ENCODE peak calls at places on chromosomes 12 and 14, in four cellular contexts. D, R, E and Q are unnamed samples.
A peak's percentile ranks its signal among the peaks of the same experiment; 100 is the strongest.

GRCh38 chr12:96425321-96425720 is 25.1 kb upstream of the CDK17 start:
- DNase-seq in D (no peak), E (no peak), R (no peak), Q (no peak)

GRCh38 chr14:81392976-81393643 is 7.0 kb downstream of the STON2 start:
- DNase-seq in R (no peak), E (no peak), D (no peak), Q (no peak)

GRCh38 chr12:31471061-31471460 is 119.9 kb downstream of the DENND5B start:
- DNase-seq in R (no peak), D (no peak), E (no peak), Q (no peak)

GRCh38 chr12:44240186-44240585 is 404.3 kb downstream of the TMEM117 start:
- DNase-seq in R (no peak), D (no peak), E (no peak), Q (no peak)

GRCh38 chr14:23123419-23123818 is 4.4 kb upstream of the CEBPE start:
- DNase-seq in E (peak; percentile 57), R (no peak), D (no peak), Q (no peak)

GRCh38 chr14:94036328-94037167 is 10.4 kb downstream of the OTUB2 start:
- DNase-seq in D (peak; percentile 73), E (peak; percentile 66), R (peak; percentile 64), Q (peak; percentile 62)

GRCh38 chr14:64502476-64503183 is 1.0 kb downstream of the ZBTB25 start:
- DNase-seq in D (no peak), R (no peak), E (no peak), Q (no peak)

GRCh38 chr14:24911324-24912095 is 138.4 kb downstream of the STXBP6 start:
- DNase-seq in D (no peak), E (no peak), R (no peak), Q (no peak)

GRCh38 chr12:125403843-125404242 is 338.6 kb downstream of the AACS start:
- DNase-seq in E (no peak), D (no peak), R (no peak), Q (no peak)

DNA sequence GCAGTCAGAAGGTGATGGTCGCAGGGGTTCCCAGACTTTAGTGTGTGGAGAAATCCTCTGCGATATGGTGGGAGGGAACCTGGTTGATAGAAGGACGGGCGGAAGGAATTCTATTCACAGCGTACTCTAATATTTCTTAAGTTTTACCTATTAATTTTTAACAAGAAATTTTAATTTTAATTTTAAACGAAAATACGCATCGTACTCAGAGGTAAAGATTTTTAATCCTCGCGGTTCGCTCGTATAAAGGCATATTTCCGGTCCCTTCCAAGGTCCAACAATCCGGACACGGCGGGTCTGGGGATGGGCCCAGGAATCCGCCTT is 338 bp upstream of the SLC48A1 start:
- DNase-seq in E (no peak), R (no peak), D (no peak), Q (no peak)
- H3K4me3 ChIP-seq in E (peak overlapping the region; percentile 83), R (peak overlapping the region; percentile 39), D (peak overlapping the region; percentile 81), Q (peak overlapping the region; percentile 70)

DNA sequence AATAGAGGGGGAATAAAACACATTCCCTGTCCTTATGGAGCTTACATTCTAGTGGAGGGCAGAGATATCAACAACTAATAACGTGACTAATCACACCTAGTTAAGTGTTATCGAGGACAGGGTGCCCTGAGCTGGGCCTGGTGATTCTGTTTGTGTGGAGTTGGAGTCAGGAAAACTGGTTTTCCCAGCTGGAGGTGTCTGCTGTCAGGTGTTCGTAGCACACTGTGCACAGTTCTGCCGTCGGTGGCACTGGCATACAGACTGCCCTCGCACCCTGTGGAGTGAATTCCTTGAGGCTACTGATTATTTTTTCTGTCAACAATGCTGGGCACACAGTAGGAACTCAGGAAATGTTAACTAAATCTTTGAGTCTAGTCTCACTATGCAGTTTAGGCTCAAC is 900 bp upstream of the MTERF2 start:
- DNase-seq in E (no peak), D (no peak), R (no peak), Q (no peak)
- TF ChIP-seq TCF7L2 in E (no peak), D (no peak), R (no peak), Q (no peak)

DNA sequence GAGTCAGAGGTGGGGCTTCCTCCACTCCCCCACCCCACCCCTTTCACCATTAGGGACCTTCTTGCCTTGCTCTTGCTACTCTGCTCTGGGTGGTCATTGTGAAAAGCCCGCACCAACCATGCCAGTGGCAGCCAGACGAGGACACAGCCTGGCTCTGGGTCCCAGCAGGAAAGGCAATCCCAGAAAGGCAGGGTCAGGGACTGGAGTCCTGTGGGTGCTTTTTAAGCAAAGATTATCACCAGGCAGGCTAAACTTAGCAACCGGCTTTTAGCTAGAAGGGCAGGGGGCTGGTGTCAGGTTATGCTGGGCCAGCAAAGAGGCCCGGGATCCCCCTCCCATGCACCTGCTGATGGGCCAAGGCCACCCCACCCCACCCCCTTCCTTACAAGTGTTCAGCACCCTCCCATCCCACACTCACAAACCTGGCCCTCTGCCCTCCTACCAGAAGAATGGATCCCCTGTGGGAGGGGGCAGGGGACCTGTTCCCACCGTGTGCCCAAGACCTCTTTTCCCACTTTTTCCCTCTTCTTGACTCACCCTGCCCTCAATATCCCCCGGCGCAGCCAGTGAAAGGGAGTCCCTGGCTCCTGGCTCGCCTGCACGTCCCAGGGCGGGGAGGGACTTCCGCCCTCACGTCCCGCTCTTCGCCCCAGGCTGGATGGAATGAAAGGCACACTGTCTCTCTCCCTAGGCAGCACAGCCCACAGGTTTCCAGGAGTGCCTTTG is 1.2 kb upstream of the GAPDH start:
- DNase-seq in D (peak; percentile 84), R (no peak), E (peak; percentile 46), Q (no peak)
- TF ChIP-seq SIN3A in D (no peak), R (no peak), E (no peak), Q (no peak)

GRCh38 chr14:99595034-99595433 is 9.0 kb downstream of the CCDC85C start:
- DNase-seq in E (no peak), R (no peak), D (no peak), Q (no peak)
- H3K4me3 ChIP-seq in E (no peak overlapping the region), R (no peak overlapping the region), D (no peak overlapping the region), Q (no peak overlapping the region)

DNA sequence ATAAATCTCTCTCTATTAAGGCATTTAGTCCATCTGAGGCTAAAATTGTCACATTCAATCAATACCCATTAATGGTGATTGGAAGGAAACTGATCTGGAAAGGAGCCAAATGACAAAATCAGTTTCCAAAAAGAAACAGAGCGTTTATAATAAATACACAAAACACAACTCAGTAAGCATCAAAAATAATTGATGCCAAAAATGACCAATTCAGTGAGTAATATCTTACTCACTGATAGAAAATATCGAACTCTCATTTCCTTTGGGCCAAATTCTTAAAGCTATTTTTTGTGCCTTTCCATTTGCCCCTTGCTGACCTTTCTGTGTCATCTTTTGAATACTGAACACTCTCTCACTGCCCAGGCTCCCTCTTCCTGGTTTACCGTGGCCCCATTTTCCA is 22.4 kb upstream of the ATP2B1 start:
- DNase-seq in R (no peak), E (no peak), D (no peak), Q (no peak)
- TF ChIP-seq TCF7L2 in R (no peak), E (no peak), D (no peak), Q (no peak)

GRCh38 chr14:67186369-67186768 is 2.9 kb upstream of the GARIN2 start:
- DNase-seq in E (no peak), R (no peak), D (no peak), Q (no peak)

GRCh38 chr14:67186789-67187188 is 2.5 kb upstream of the GARIN2 start:
- DNase-seq in R (peak; percentile 6), D (no peak), E (no peak), Q (no peak)

GRCh38 chr14:67187826-67188225 is 1.4 kb upstream of the GARIN2 start:
- DNase-seq in R (peak; percentile 85), E (no peak), D (no peak), Q (peak; percentile 54)

GRCh38 chr14:67188326-67188725 is 914 bp upstream of the GARIN2 start:
- DNase-seq in E (no peak), R (no peak), D (no peak), Q (no peak)

DNA sequence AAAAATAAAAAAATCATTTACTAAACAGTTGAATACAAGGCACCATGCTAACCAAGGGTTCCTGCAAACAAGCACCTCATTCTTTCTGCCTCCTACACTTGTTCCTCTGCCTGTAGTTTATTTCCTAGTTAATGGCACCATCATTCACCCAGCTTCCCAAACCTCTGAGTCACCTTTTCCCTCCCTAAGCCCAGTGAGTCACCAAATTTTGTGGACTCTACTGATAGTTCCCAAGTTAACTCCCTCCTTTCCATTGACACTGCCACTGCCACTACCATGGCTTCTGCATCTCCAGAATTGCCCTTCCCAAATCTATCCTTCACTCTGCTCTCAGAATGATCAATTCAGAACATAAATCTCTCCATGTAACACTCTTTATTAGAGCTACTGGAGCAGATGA is 2.0 kb upstream of the GARIN2 start:
- DNase-seq in E (no peak), R (peak; percentile 83), D (peak; percentile 38), Q (peak; percentile 74)
- TF ChIP-seq SIN3A in E (no peak), R (no peak), D (no peak), Q (no peak)